ENCODE peak calls at places on chromosomes 6 and 20, in five cellular contexts. X is GM23338, L is mammary epithelial cell, C is PC-9, S is hepatocyte. T is an unnamed sample.

GRCh38 chr6:110042670-110043296 is 64.7 kb downstream of the GPR6 start:
- DNase-seq in X (no peak), L (no peak), C (no peak), S (no peak), T (no peak)

GRCh38 chr6:1602356-1602713 is 7.4 kb upstream of the FOXC1 start:
- DNase-seq in X (no peak), L (no peak), C (no peak), S (no peak), T (no peak)

GRCh38 chr6:118744261-118744941 is 93.0 kb upstream of the CEP85L start:
- DNase-seq in X (no peak), L (peak), C (no peak), S (no peak), T (peak)

GRCh38 chr20:21323640-21324039 is 20.5 kb downstream of the XRN2 start:
- DNase-seq in X (no peak), L (peak), C (no peak), S (peak), T (peak)

GRCh38 chr6:71387179-71387578 is 98.6 kb downstream of the OGFRL1 start:
- DNase-seq in X (no peak), L (no peak), C (no peak), S (no peak), T (no peak)

GRCh38 chr6:134979142-134979541 is 29.2 kb upstream of the ALDH8A1 start:
- DNase-seq in X (no peak), L (no peak), C (no peak), S (no peak), T (no peak)

GRCh38 chr6:107941627-107942026 is 16.4 kb downstream of the SEC63 start:
- DNase-seq in X (no peak), L (no peak), C (no peak), S (no peak), T (no peak)

GRCh38 chr20:53901697-53902096 is 168.7 kb downstream of the BCAS1 start:
- DNase-seq in X (no peak), L (no peak), C (no peak), S (no peak), T (no peak)

GRCh38 chr6:14880717-14881116 is 365.2 kb upstream of the JARID2 start:
- DNase-seq in X (no peak), L (no peak), C (no peak), S (no peak), T (no peak)

GRCh38 chr20:57698191-57698866 is 11.5 kb downstream of the PMEPA1 start:
- DNase-seq in X (no peak), L (peak), C (peak), S (peak), T (peak)

GRCh38 chr6:19569563-19569962 is 267.6 kb upstream of the ID4 start:
- DNase-seq in X (no peak), L (peak), C (no peak), S (no peak), T (no peak)

GRCh38 chr6:140586426-140587061 is 1212.1 kb upstream of the CITED2 start:
- DNase-seq in X (no peak), L (no peak), C (no peak), S (no peak), T (no peak)

GRCh38 chr6:90021701-90022100 is 127.4 kb downstream of the GJA10 start:
- DNase-seq in X (no peak), L (no peak), C (no peak), S (no peak), T (no peak)

GRCh38 chr6:3825851-3826581 is 23.2 kb upstream of the FAM50B start:
- DNase-seq in X (no peak), L (peak), C (peak), S (peak), T (peak)

GRCh38 chr20:64069209-64069613 is 6.2 kb downstream of the TCEA2 start:
- DNase-seq in X (no peak), L (no peak), C (no peak), S (no peak), T (no peak)

GRCh38 chr20:64068381-64069208 is 5.6 kb downstream of the TCEA2 start:
- DNase-seq in X (no peak), L (no peak), C (no peak), S (no peak), T (no peak)

GRCh38 chr20:64071341-64072332 is 7.7 kb downstream of the RGS19 start:
- DNase-seq in X (no peak), L (no peak), C (no peak), S (no peak), T (no peak)

GRCh38 chr20:64070244-64070993 is 7.4 kb downstream of the TCEA2 start:
- DNase-seq in X (no peak), L (no peak), C (no peak), S (no peak), T (no peak)

GRCh38 chr20:64069614-64070243 is 6.7 kb downstream of the TCEA2 start:
- DNase-seq in X (peak), L (no peak), C (no peak), S (no peak), T (no peak)
- TF ChIP-seq CTCF in X (peak), L (peak), C (peak), S (peak), T (peak)

GRCh38 chr6:164347455-164347854 is 932.9 kb downstream of the QKI start:
- DNase-seq in X (no peak), L (no peak), C (no peak), S (no peak), T (no peak)

GRCh38 chr6:164344801-164345291 is 930.3 kb downstream of the QKI start:
- DNase-seq in X (peak), L (no peak), C (no peak), S (no peak), T (no peak)

GRCh38 chr6:164345856-164346496 is 931.5 kb downstream of the QKI start:
- DNase-seq in X (peak), L (no peak), C (no peak), S (no peak), T (no peak)

GRCh38 chr6:164346631-164347030 is 932.1 kb downstream of the QKI start:
- DNase-seq in X (no peak), L (no peak), C (no peak), S (no peak), T (no peak)

DNA sequence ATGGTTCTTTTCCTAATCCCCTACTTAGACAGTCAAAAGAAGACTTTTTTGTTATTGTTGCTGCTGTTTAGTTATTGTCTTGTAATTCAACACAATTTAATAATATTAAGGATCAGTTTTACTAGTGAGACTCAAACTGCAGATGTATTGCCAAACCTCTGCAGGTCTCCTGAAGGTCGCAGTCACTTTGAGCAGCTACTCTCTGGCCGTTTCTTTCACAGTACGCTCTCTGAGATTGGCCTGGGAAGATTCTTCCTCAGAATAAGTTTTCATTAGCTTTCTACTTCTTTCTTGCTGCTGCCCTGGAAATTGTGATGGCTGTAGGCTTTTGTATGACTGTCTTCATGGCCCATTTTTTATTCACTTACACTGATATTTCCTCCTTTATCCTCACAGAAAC is 930.8 kb downstream of the QKI start:
- DNase-seq in X (peak), L (no peak), C (no peak), S (no peak), T (no peak)
- H2AFZ ChIP-seq in X (no peak), L (no peak), C (no peak), S (no peak), T (no peak)

GRCh38 chr6:36911946-36912555 is 26.3 kb downstream of the C6orf89 start:
- DNase-seq in X (no peak), L (no peak), C (no peak), S (no peak), T (no peak)
- TF ChIP-seq CTCF in X (no peak), L (no peak), C (no peak), S (no peak), T (no peak)

GRCh38 chr6:115971785-115972184 is 88.9 kb downstream of the FRK start:
- DNase-seq in X (no peak), L (no peak), C (no peak), S (no peak), T (no peak)

GRCh38 chr6:115976321-115976870 is 84.3 kb downstream of the FRK start:
- DNase-seq in X (no peak), L (no peak), C (no peak), S (no peak), T (no peak)

GRCh38 chr6:115969930-115970273 is 90.8 kb downstream of the FRK start:
- DNase-seq in X (no peak), L (no peak), C (no peak), S (no peak), T (no peak)

GRCh38 chr6:115969207-115969929 is 91.3 kb downstream of the FRK start:
- DNase-seq in X (peak), L (no peak), C (no peak), S (no peak), T (no peak)

DNA sequence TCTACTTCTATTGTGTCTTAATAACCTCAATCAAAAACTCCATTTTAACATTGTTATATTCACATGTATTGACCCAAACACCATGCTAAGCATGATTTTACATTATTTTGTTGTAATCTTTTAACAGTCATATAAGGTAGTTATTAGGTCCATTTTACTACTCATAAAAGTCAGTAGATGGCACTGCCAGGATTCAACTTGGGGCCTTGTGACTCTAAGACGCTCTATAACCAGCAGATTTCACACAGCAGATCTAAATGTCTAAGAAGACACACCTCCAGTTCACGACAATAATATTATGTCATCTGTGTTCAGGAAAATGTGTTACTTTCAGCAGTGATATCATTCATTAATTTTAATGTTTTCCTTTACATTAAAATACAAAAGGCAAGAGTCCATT is 88.0 kb downstream of the FRK start:
- DNase-seq in X (no peak), L (no peak), C (no peak), S (no peak), T (no peak)
- H2AFZ ChIP-seq in X (no peak), L (no peak), C (no peak), S (no peak), T (no peak)

GRCh38 chr20:59044295-59044694 is 1.7 kb upstream of the PRELID3B start:
- DNase-seq in X (no peak), L (no peak), C (no peak), S (no peak), T (no peak)

GRCh38 chr20:59042796-59043621 is 423 bp upstream of the PRELID3B start:
- DNase-seq in X (peak), L (peak), C (peak), S (peak), T (peak)

GRCh38 chr20:59040682-59041081 is 1.9 kb downstream of the PRELID3B start:
- DNase-seq in X (no peak), L (no peak), C (no peak), S (peak), T (no peak)

GRCh38 chr20:59043698-59044097 is 1.1 kb upstream of the PRELID3B start:
- DNase-seq in X (no peak), L (peak), C (peak), S (no peak), T (no peak)

DNA sequence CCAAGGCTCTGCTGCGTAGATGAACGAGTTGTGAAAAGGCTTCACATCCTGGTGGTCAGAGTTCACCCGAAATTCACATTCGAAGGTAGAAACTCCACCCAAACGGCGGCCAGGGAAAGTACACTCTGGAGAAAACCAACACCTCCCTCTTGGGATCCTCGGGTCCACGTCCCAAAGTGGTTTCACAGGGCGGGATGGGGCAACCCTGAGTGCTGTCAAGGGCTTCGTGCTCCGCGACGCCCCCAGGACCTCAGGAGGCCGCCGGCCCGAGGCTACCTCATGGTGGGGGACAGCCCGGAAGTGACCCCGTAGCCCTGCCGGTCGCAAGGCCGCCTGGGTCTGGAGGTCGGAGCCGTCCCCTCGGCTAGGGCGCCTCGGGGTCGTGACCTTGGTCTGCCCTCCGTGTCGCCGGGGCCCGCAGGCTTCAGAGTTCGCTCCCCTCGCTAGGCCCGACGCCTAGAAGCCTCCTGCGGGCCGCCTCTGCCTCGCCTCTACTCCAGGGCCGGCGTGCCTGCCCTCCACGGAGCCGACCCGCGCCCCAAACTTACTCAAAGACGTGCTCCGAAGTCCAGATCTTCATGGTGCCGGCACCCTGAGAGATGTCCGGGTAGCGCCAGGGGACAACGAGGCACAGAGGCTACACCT is at the start of gene PRELID3B:
- DNase-seq in X (peak), L (peak), C (peak), S (peak), T (no peak)
- TF ChIP-seq CTCF in X (no peak), L (no peak), C (peak), S (no peak), T (no peak)

GRCh38 chr20:38386004-38386403 is 39.7 kb downstream of the LBP start:
- DNase-seq in X (no peak), L (no peak), C (no peak), S (no peak), T (no peak)
- H2AFZ ChIP-seq in X (peak), L (no peak), C (no peak), S (no peak), T (no peak)

DNA sequence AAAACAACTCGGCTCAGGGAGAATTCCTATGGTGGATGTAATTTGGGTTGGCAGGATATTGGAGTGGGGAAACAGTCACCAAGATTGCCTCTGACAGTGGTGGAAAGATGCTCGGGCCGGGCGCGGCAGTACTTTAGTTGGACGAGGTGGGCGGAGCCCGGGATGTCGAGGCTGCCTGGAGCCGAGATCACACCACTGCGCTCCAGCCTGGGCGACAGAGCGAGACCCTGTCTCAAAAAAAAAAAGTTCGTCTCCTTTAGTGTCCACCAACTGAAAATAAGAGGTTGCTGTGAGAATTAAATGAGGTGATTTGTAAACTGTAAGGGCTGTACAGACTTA is 636 bp downstream of the NOL7 start:
- DNase-seq in X (peak), L (no peak), C (no peak), S (peak), T (no peak)
- TF ChIP-seq CTCF in X (no peak), L (no peak), C (no peak), S (no peak), T (no peak)

DNA sequence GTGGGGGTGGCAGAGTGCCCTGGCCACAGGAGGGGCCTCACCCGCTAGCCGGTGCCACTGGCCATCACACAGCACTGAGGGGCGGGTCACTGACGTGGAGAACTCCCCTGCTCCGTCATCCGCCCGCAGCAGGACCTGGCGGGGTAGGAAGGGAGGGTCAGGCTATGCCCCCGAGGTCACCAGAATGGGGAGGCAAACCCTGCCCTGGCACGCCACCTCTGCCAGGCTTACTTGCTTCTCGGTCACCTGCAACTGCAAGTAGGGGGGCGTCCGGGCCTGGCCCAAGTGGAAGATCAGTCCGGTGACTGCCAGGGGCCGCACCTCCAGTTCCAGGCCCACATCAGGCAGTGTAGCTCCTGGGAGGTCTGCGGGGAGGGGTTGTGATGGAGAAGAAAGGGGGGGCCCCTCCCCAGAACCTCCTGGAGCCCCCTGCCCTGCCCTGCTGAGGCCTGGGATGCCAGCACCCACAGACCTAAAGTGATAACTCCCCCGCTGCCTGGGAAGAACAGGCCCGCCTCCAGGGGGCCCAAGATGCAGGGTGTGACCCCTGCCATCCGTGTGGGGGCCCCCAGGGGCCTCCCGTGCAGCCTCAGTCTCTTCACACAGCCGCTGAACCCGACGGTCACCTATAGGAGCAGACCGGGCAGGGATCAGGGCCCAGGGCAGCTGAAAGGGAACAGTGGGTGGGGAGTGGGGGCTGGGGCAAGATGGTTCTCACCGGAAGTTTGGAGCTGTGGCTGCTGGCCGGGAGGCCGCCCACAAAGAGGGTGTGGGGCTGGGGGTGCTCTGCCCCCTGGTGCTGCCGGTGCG is 7.4 kb downstream of the ADRM1 start:
- DNase-seq in X (no peak), L (no peak), C (no peak), S (no peak), T (no peak)
- H2AFZ ChIP-seq in X (no peak), L (no peak), C (no peak), S (no peak), T (no peak)

GRCh38 chr6:154408906-154409500 is 52.4 kb upstream of the IPCEF1 start:
- DNase-seq in X (peak), L (no peak), C (no peak), S (no peak), T (no peak)
- TF ChIP-seq CTCF in X (peak), L (peak), C (no peak), S (peak), T (no peak)

T was measured in keratinocyte.